ENCODE peak calls at places on chromosomes 4 and X, in five cellular contexts. One of them, this sample, is unnamed.

GRCh38 chrX:133709486-133709885 is 275.9 kb downstream of the GPC3 start:
- DNase-seq in CD8-positive, alpha-beta memory T cell: no peak
- DNase-seq in right atrium auricular region: no peak
- DNase-seq in DND-41: no peak
- DNase-seq in CD4-positive, alpha-beta T cell: no peak
- DNase-seq in this sample: no peak

GRCh38 chr4:179225594-179225993 is 1783.4 kb upstream of the AGA start:
- DNase-seq in CD4-positive, alpha-beta T cell: no peak
- DNase-seq in right atrium auricular region: no peak
- DNase-seq in CD8-positive, alpha-beta memory T cell: no peak
- DNase-seq in DND-41: no peak
- DNase-seq in this sample: no peak

GRCh38 chr4:111650146-111650545 is 495.1 kb upstream of the FAM241A start:
- DNase-seq in right atrium auricular region: no peak
- DNase-seq in DND-41: no peak
- DNase-seq in CD4-positive, alpha-beta T cell: no peak
- DNase-seq in CD8-positive, alpha-beta memory T cell: no peak
- DNase-seq in this sample: no peak

GRCh38 chrX:48083212-48083611 is 11.8 kb upstream of the ZNF630 start:
- DNase-seq in CD8-positive, alpha-beta memory T cell: peak; percentile 41
- DNase-seq in DND-41: peak; percentile 51
- DNase-seq in right atrium auricular region: peak; percentile 62
- DNase-seq in CD4-positive, alpha-beta T cell: peak; percentile 12
- DNase-seq in this sample: peak; percentile 56

GRCh38 chr4:2281575-2282343 is 19.9 kb upstream of the MXD4 start:
- DNase-seq in right atrium auricular region: no peak
- DNase-seq in CD8-positive, alpha-beta memory T cell: peak; percentile 93
- DNase-seq in CD4-positive, alpha-beta T cell: peak; percentile 84
- DNase-seq in DND-41: peak; percentile 95
- DNase-seq in this sample: peak; percentile 81

GRCh38 chr4:125191252-125191651 is 123.5 kb upstream of the FAT4 start:
- DNase-seq in CD4-positive, alpha-beta T cell: no peak
- DNase-seq in DND-41: no peak
- DNase-seq in CD8-positive, alpha-beta memory T cell: no peak
- DNase-seq in right atrium auricular region: no peak
- DNase-seq in this sample: no peak

GRCh38 chr4:85836588-85836987 is 361.6 kb downstream of the ARHGAP24 start:
- DNase-seq in DND-41: no peak
- DNase-seq in right atrium auricular region: no peak
- DNase-seq in CD4-positive, alpha-beta T cell: no peak
- DNase-seq in CD8-positive, alpha-beta memory T cell: no peak
- DNase-seq in this sample: no peak

GRCh38 chrX:39907964-39908616 is 189.7 kb downstream of the BCOR start:
- DNase-seq in DND-41: no peak
- DNase-seq in CD4-positive, alpha-beta T cell: no peak
- DNase-seq in CD8-positive, alpha-beta memory T cell: no peak
- DNase-seq in right atrium auricular region: peak; percentile 68
- DNase-seq in this sample: no peak

GRCh38 chr4:3747582-3747906 is 18.6 kb upstream of the ADRA2C start:
- DNase-seq in CD8-positive, alpha-beta memory T cell: no peak
- DNase-seq in right atrium auricular region: no peak
- DNase-seq in DND-41: no peak
- DNase-seq in CD4-positive, alpha-beta T cell: no peak
- DNase-seq in this sample: no peak

GRCh38 chrX:78322863-78323262 is 4.5 kb downstream of the CYSLTR1 start:
- DNase-seq in CD8-positive, alpha-beta memory T cell: no peak
- DNase-seq in right atrium auricular region: no peak
- DNase-seq in CD4-positive, alpha-beta T cell: no peak
- DNase-seq in DND-41: no peak
- DNase-seq in this sample: no peak

GRCh38 chr4:58776627-58777026 is 1666.4 kb upstream of the IGFBP7 start:
- DNase-seq in DND-41: no peak
- DNase-seq in right atrium auricular region: no peak
- DNase-seq in CD4-positive, alpha-beta T cell: no peak
- DNase-seq in CD8-positive, alpha-beta memory T cell: no peak
- DNase-seq in this sample: no peak

GRCh38 chr4:81237791-81238190 is 22.8 kb upstream of the PRKG2 start:
- DNase-seq in right atrium auricular region: no peak
- DNase-seq in CD4-positive, alpha-beta T cell: no peak
- DNase-seq in DND-41: no peak
- DNase-seq in CD8-positive, alpha-beta memory T cell: no peak
- DNase-seq in this sample: no peak

GRCh38 chrX:50805316-50805715 is 8.7 kb downstream of the SHROOM4 start:
- DNase-seq in DND-41: no peak
- DNase-seq in right atrium auricular region: no peak
- DNase-seq in CD8-positive, alpha-beta memory T cell: no peak
- DNase-seq in CD4-positive, alpha-beta T cell: no peak
- DNase-seq in this sample: no peak

GRCh38 chr4:32661229-32661628 is 1941.1 kb downstream of the PCDH7 start:
- DNase-seq in DND-41: no peak
- DNase-seq in CD4-positive, alpha-beta T cell: no peak
- DNase-seq in CD8-positive, alpha-beta memory T cell: no peak
- DNase-seq in right atrium auricular region: no peak
- DNase-seq in this sample: no peak

GRCh38 chrX:38664285-38664684 is 102.9 kb downstream of the TSPAN7 start:
- DNase-seq in CD4-positive, alpha-beta T cell: no peak
- DNase-seq in CD8-positive, alpha-beta memory T cell: no peak
- DNase-seq in DND-41: peak; percentile 12
- DNase-seq in right atrium auricular region: no peak
- DNase-seq in this sample: peak; percentile 13

GRCh38 chr4:152805071-152805650 is 25.4 kb downstream of the ARFIP1 start:
- DNase-seq in DND-41: no peak
- DNase-seq in right atrium auricular region: no peak
- DNase-seq in CD8-positive, alpha-beta memory T cell: no peak
- DNase-seq in CD4-positive, alpha-beta T cell: no peak
- DNase-seq in this sample: no peak

GRCh38 chr4:5378002-5378401 is 326.7 kb downstream of the STK32B start:
- DNase-seq in CD4-positive, alpha-beta T cell: no peak
- DNase-seq in DND-41: no peak
- DNase-seq in CD8-positive, alpha-beta memory T cell: no peak
- DNase-seq in right atrium auricular region: no peak
- DNase-seq in this sample: no peak

GRCh38 chr4:95761441-95761840 is 78.5 kb upstream of the PDHA2 start:
- DNase-seq in CD4-positive, alpha-beta T cell: no peak
- DNase-seq in CD8-positive, alpha-beta memory T cell: no peak
- DNase-seq in right atrium auricular region: no peak
- DNase-seq in DND-41: no peak
- DNase-seq in this sample: no peak

GRCh38 chrX:79413009-79413408 is 45.9 kb upstream of the ITM2A start:
- DNase-seq in CD4-positive, alpha-beta T cell: no peak
- DNase-seq in DND-41: no peak
- DNase-seq in right atrium auricular region: no peak
- DNase-seq in CD8-positive, alpha-beta memory T cell: peak; percentile 27
- DNase-seq in this sample: peak; percentile 5

GRCh38 chr4:39085891-39086290 is 23.9 kb downstream of the KLHL5 start:
- DNase-seq in DND-41: no peak
- DNase-seq in CD8-positive, alpha-beta memory T cell: no peak
- DNase-seq in right atrium auricular region: no peak
- DNase-seq in CD4-positive, alpha-beta T cell: no peak
- DNase-seq in this sample: no peak

GRCh38 chr4:187478292-187479205 is 517.0 kb upstream of the ZFP42 start:
- DNase-seq in right atrium auricular region: no peak
- DNase-seq in CD4-positive, alpha-beta T cell: no peak
- DNase-seq in DND-41: no peak
- DNase-seq in CD8-positive, alpha-beta memory T cell: no peak
- DNase-seq in this sample: no peak

GRCh38 chr4:84099591-84099990 is 399.5 kb downstream of the NKX6-1 start:
- DNase-seq in right atrium auricular region: no peak
- DNase-seq in CD4-positive, alpha-beta T cell: no peak
- DNase-seq in DND-41: no peak
- DNase-seq in CD8-positive, alpha-beta memory T cell: no peak
- DNase-seq in this sample: no peak

DNA sequence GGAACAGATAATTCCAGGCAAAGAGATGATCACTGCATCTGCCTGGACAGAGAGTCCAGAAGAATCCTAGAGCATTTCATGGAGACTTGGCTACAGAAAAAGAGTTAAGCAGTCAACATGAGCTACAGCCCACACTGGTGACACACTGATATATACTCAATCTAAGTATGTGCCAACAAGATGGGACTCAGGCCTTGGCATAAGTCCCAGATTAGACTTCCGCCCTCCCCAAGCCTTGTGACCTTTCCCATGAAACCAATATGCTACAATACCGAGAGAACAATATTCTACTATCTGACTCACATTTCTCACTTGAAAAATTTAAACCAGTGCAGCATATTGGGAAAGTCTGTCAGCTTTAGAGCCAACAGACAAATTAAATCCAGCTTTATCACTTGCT is 65.7 kb upstream of the SLITRK2 start:
- DNase-seq in DND-41: no peak
- DNase-seq in CD8-positive, alpha-beta memory T cell: no peak
- DNase-seq in right atrium auricular region: no peak
- DNase-seq in CD4-positive, alpha-beta T cell: no peak
- DNase-seq in this sample: no peak
- H3K9me3 ChIP-seq in DND-41: no peaks in the 10 kb centered on the region
- H3K9me3 ChIP-seq in CD8-positive, alpha-beta memory T cell: no peaks in the 10 kb centered on the region
- H3K9me3 ChIP-seq in right atrium auricular region: no peaks in the 10 kb centered on the region
- H3K9me3 ChIP-seq in CD4-positive, alpha-beta T cell: no peaks in the 10 kb centered on the region
- H3K9me3 ChIP-seq in this sample: no peaks in the 10 kb centered on the region

DNA sequence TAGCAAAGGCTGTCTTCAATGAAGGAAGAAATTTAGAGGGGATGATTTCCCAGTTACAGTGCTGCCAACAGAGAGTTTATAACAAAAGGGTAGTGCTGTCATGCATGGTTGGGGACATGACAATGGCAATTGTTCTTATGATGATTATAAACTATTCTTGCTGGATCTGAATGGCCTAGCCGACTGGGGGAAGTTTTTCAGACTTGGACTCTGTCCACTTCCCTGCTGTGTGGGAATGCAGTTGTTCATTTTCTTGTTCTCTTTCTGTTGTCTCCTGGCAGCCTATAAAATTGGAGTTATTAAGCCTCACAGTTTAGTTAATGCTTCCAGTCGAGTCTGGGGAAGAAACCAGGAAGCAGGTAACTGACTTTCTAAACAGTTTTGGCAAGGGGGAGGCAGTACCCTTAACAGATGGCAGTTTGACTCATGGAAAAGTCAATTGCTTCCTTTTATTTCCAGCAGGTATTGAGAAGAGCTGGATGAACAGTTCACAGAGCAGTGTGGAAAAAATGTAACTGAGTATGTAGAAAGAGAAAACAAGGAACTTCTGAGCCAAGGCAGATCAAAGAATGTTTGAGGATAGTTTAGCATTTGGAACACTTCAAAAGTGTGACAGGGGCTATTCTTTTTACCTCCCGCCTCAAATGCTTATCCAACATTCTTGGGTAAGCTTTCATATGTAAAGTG is 582.7 kb downstream of the RAPGEF2 start:
- DNase-seq in right atrium auricular region: no peak
- DNase-seq in CD8-positive, alpha-beta memory T cell: no peak
- DNase-seq in CD4-positive, alpha-beta T cell: no peak
- DNase-seq in DND-41: no peak
- DNase-seq in this sample: no peak
- H3K9me3 ChIP-seq in right atrium auricular region: no peaks in the 10 kb centered on the region
- H3K9me3 ChIP-seq in CD8-positive, alpha-beta memory T cell: no peaks in the 10 kb centered on the region
- H3K9me3 ChIP-seq in CD4-positive, alpha-beta T cell: no peaks in the 10 kb centered on the region
- H3K9me3 ChIP-seq in DND-41: no peaks in the 10 kb centered on the region
- H3K9me3 ChIP-seq in this sample: no peaks in the 10 kb centered on the region

GRCh38 chr4:43822621-43823020 is 626.0 kb downstream of the KCTD8 start:
- DNase-seq in right atrium auricular region: no peak
- DNase-seq in CD8-positive, alpha-beta memory T cell: no peak
- DNase-seq in CD4-positive, alpha-beta T cell: no peak
- DNase-seq in DND-41: no peak
- DNase-seq in this sample: no peak
- H3K9me3 ChIP-seq in right atrium auricular region: no peaks in the 10 kb centered on the region
- H3K9me3 ChIP-seq in CD8-positive, alpha-beta memory T cell: no peaks in the 10 kb centered on the region
- H3K9me3 ChIP-seq in CD4-positive, alpha-beta T cell: peaks cover 8% of the 10 kb centered on the region
- H3K9me3 ChIP-seq in DND-41: no peaks in the 10 kb centered on the region
- H3K9me3 ChIP-seq in this sample: no peaks in the 10 kb centered on the region

DNA sequence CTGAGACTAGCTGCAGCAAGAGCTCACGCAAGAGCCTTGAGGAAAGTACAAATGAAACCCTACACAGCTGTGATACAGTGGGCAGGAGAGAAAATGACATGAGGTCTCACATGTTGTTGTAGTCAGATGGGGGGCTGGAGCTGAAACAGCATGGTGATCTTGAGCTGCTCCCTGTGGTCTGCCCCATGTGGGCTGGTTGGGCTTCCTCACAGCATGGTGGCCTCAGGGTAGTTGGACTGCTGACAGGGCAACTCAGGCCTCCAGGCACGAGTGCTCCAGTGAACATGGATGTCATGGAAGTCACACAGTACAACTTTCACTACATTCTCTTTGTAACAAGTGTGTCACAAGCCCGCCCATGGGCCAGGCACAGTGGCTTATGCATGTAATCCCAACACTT is 3.4 kb upstream of the MAN2B2 start:
- DNase-seq in right atrium auricular region: no peak
- DNase-seq in CD4-positive, alpha-beta T cell: no peak
- DNase-seq in CD8-positive, alpha-beta memory T cell: no peak
- DNase-seq in DND-41: no peak
- DNase-seq in this sample: no peak
- H3K9me3 ChIP-seq in right atrium auricular region: no peaks in the 10 kb centered on the region
- H3K9me3 ChIP-seq in CD4-positive, alpha-beta T cell: no peaks in the 10 kb centered on the region
- H3K9me3 ChIP-seq in CD8-positive, alpha-beta memory T cell: no peaks in the 10 kb centered on the region
- H3K9me3 ChIP-seq in DND-41: no peaks in the 10 kb centered on the region
- H3K9me3 ChIP-seq in this sample: no peaks in the 10 kb centered on the region

DNA sequence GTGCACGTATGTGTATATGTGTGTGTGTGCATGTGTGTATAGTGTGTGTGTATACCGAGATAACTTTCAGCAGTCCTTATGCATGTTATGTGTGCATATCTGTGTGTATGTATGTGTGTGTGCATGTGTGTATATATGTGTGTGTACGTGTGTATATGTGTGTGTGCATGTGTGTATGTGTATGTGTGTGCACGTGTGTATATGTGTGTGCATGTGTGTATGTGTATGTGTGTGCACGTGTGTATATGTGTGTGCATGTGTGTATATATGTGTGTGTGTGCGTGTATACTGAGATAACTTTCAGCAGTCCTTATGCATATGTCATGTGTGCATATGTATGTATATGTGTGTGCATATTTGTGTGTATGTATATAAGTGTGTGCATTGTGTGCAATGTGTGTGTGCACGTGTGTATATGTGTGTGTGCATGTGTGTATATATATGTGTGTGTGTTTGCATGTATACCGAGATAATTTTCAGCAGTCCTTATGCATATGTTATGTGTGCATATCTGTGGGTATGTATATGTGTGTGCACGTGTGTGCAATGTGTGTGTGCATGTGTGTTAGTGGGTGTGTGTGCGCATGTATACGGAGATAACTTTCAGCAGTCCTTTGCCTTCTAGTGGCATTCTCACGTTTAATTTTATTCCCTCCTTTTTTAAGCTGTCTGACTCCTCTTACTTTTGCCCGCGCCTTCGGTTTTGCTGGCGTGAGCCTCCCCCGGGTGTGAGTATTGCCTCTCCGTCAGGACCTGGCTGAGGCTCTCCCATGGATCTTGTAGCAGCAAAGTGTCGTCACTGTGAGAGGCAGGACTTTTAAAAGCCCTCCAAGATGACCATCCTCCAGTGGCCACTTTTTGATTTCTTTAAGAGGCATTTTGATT is 99.6 kb upstream of the SHOX start:
- DNase-seq in CD8-positive, alpha-beta memory T cell: no peak
- DNase-seq in right atrium auricular region: no peak
- DNase-seq in DND-41: no peak
- DNase-seq in CD4-positive, alpha-beta T cell: no peak
- DNase-seq in this sample: no peak
- H3K9me3 ChIP-seq in CD8-positive, alpha-beta memory T cell: no peaks in the 10 kb centered on the region
- H3K9me3 ChIP-seq in right atrium auricular region: no peaks in the 10 kb centered on the region
- H3K9me3 ChIP-seq in DND-41: no peaks in the 10 kb centered on the region
- H3K9me3 ChIP-seq in CD4-positive, alpha-beta T cell: no peaks in the 10 kb centered on the region
- H3K9me3 ChIP-seq in this sample: no peaks in the 10 kb centered on the region

GRCh38 chrX:136475236-136475635 is 12.5 kb upstream of the BRS3 start:
- DNase-seq in CD4-positive, alpha-beta T cell: no peak
- DNase-seq in CD8-positive, alpha-beta memory T cell: no peak
- DNase-seq in DND-41: no peak
- DNase-seq in right atrium auricular region: no peak
- DNase-seq in this sample: no peak
- H3K9me3 ChIP-seq in CD4-positive, alpha-beta T cell: no peaks in the 10 kb centered on the region
- H3K9me3 ChIP-seq in CD8-positive, alpha-beta memory T cell: no peaks in the 10 kb centered on the region
- H3K9me3 ChIP-seq in DND-41: no peaks in the 10 kb centered on the region
- H3K9me3 ChIP-seq in right atrium auricular region: no peaks in the 10 kb centered on the region
- H3K9me3 ChIP-seq in this sample: no peaks in the 10 kb centered on the region

This sample was measured in OCI-LY7.